ENCODE peak calls at places on chromosomes 3 and 15, in seven cellular contexts. C is GM12878; P is brain microvascular endothelial cell; Q is naive thymus-derived CD4-positive, alpha-beta T cell; J is GM06990; L is GM23248; S is epithelial cell of esophagus. T is an unnamed sample.
A peak's percentile ranks its signal among the peaks of the same experiment; 100 is the strongest.

GRCh38 chr3:142863965-142864924 is 24.6 kb downstream of the PCOLCE2 start:
- DNase-seq in S (peak; percentile 36), Q (no peak), P (no peak), C (no peak), J (no peak), L (peak; percentile 55), T (no peak)

GRCh38 chr15:48868549-48868948 is 9.4 kb upstream of the EID1 start:
- DNase-seq in L (peak; percentile 68), C (no peak), Q (no peak), P (peak; percentile 56), S (peak; percentile 92), J (no peak), T (no peak)

GRCh38 chr3:31810991-31811433 is 170.1 kb downstream of the OSBPL10 start:
- DNase-seq in Q (no peak), C (no peak), J (no peak), L (no peak), S (no peak), P (no peak), T (no peak)

GRCh38 chr3:70726096-70726745 is 413.8 kb upstream of the MDFIC2 start:
- DNase-seq in Q (no peak), P (peak; percentile 20), C (no peak), L (no peak), S (no peak), J (no peak), T (no peak)

GRCh38 chr15:66563566-66564110 is 2.2 kb downstream of the LCTL start:
- DNase-seq in P (no peak), J (no peak), L (no peak), Q (no peak), S (no peak), C (no peak), T (no peak)

GRCh38 chr15:54580643-54581042 is 602.4 kb downstream of the UNC13C start:
- DNase-seq in J (no peak), S (peak; percentile 36), L (no peak), Q (no peak), P (no peak), C (no peak), T (no peak)

GRCh38 chr3:195405646-195406045 is 37.2 kb downstream of the ACAP2 start:
- DNase-seq in Q (no peak), S (no peak), P (no peak), J (no peak), L (no peak), C (no peak), T (no peak)

GRCh38 chr15:93141373-93141790 is 52.4 kb upstream of the RGMA start:
- DNase-seq in P (no peak), L (no peak), Q (no peak), S (no peak), J (no peak), C (no peak), T (no peak)

GRCh38 chr15:48031973-48032372 is 88.8 kb upstream of the SLC24A5 start:
- DNase-seq in P (no peak), S (peak; percentile 34), C (no peak), L (no peak), Q (no peak), J (no peak), T (no peak)

GRCh38 chr3:52355526-52355925 is 39.4 kb downstream of the DNAH1 start:
- DNase-seq in P (no peak), S (no peak), Q (no peak), J (no peak), L (no peak), C (no peak), T (no peak)

GRCh38 chr3:165195226-165195625 is 958 bp downstream of the SLITRK3 start:
- DNase-seq in J (no peak), P (no peak), C (no peak), Q (no peak), S (no peak), L (no peak), T (peak; percentile 20)

GRCh38 chr15:62141643-62142588 is 23.2 kb downstream of the C2CD4B start:
- DNase-seq in L (no peak), C (no peak), P (no peak), Q (no peak), J (no peak), S (no peak), T (no peak)

GRCh38 chr3:172237121-172237742 is 197.9 kb downstream of the FNDC3B start:
- DNase-seq in C (no peak), P (no peak), S (no peak), Q (no peak), J (no peak), L (no peak), T (no peak)

GRCh38 chr3:61371123-61371522 is 119.9 kb upstream of the FHIT start:
- DNase-seq in L (no peak), P (peak; percentile 6), J (no peak), C (no peak), S (peak; percentile 7), Q (no peak), T (no peak)

GRCh38 chr3:193132923-193133463 is 108.0 kb upstream of the PLAAT1 start:
- DNase-seq in J (no peak), S (peak; percentile 29), L (peak; percentile 51), C (no peak), Q (no peak), P (no peak), T (no peak)

GRCh38 chr3:174016186-174016585 is 618.6 kb downstream of the NLGN1 start:
- DNase-seq in L (peak; percentile 92), S (peak; percentile 83), Q (no peak), P (peak; percentile 74), C (no peak), J (no peak), T (no peak)

GRCh38 chr15:57522148-57522547 is 69.6 kb upstream of the MYZAP start:
- DNase-seq in Q (no peak), S (no peak), C (no peak), J (no peak), L (no peak), P (no peak), T (peak; percentile 94)

GRCh38 chr3:170734043-170734736 is 135.8 kb downstream of the RPL22L1 start:
- DNase-seq in C (no peak), J (no peak), S (no peak), Q (no peak), L (peak; percentile 8), P (no peak), T (no peak)

GRCh38 chr3:13146643-13147143 is 73.5 kb upstream of the IQSEC1 start:
- DNase-seq in J (no peak), C (no peak), Q (no peak), S (no peak), P (no peak), L (no peak), T (no peak)

GRCh38 chr3:27415202-27415601 is 46.0 kb upstream of the NEK10 start:
- DNase-seq in C (no peak), P (no peak), Q (no peak), J (no peak), L (no peak), S (no peak), T (no peak)

GRCh38 chr3:69827127-69827526 is 87.9 kb downstream of the MITF start:
- DNase-seq in S (no peak), L (no peak), J (no peak), Q (no peak), P (no peak), C (no peak), T (no peak)

GRCh38 chr3:164984947-164985346 is 93.3 kb downstream of the SI start:
- DNase-seq in S (no peak), L (no peak), Q (no peak), P (no peak), J (no peak), C (no peak), T (no peak)

GRCh38 chr3:48427630-48427962 is 2.3 kb downstream of the PLXNB1 start:
- DNase-seq in P (no peak), Q (no peak), C (no peak), S (no peak), L (no peak), J (no peak), T (peak; percentile 54)
- H3K4me3 ChIP-seq in P (no peak overlapping the region), Q (no peak overlapping the region), C (no peak overlapping the region), S (peak overlapping the region; percentile 71), L (no peak overlapping the region), J (no peak overlapping the region), T (no peak overlapping the region)

DNA sequence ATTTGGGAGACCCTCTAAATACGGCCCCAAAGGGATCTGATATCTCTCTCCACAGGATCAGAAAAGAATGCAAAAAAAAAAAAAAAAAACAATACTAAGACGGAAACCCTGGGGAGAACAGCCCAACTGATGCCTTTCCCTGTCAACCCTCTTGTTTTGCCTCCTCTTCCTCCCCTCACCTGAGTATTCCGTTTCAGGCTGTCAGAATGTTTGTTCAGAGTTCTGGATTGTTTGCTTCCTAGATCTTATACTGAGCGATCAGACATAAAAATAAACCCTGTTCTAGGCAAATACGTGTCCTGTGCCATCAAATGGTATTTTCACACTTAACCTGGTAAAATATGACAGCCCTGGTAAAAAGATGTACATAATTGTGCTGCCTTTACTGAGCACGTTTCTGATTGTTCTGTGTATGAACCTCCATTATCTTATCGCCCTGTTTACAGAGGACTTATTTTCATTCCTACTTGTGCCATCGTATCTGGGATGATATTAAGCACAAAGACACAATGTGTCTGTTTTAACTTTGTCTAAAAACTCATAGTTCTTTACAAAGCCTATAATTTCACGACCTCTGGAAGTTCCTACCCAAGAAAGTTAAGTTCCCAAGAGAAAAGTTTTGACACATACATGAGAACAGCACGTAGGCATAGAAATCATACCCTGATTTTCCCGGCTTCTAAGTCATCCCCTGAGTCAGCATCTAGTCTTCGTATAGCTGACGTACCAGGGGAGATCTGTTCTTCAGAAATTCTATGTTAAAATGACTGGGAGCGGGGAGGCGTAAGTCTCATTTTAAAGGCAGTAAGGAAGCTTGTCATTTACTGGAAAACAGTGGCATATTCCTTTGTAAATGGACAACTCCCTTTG is 856 bp downstream of the ZBTB38 start:
- DNase-seq in J (no peak), P (peak; percentile 79), C (no peak), S (peak; percentile 69), L (peak; percentile 54), Q (no peak), T (no peak)
- H3K4me3 ChIP-seq in J (peak overlapping the region; percentile 62), P (peak overlapping the region; percentile 50), C (peak overlapping the region; percentile 51), S (peak overlapping the region; percentile 43), L (peak overlapping the region; percentile 56), Q (no peak overlapping the region), T (peak overlapping the region; percentile 23)

GRCh38 chr15:68057089-68057488 is 3.0 kb downstream of the PIAS1 start:
- DNase-seq in P (no peak), C (no peak), L (peak; percentile 15), S (no peak), Q (no peak), J (no peak), T (no peak)
- H3K4me3 ChIP-seq in P (no peak overlapping the region), C (peak overlapping the region; percentile 68), L (no peak overlapping the region), S (no peak overlapping the region), Q (no peak overlapping the region), J (peak overlapping the region; percentile 90), T (no peak overlapping the region)

GRCh38 chr15:98868564-98868963 is 139.0 kb downstream of the PGPEP1L start:
- DNase-seq in S (peak; percentile 77), Q (no peak), J (no peak), L (no peak), C (no peak), P (no peak), T (no peak)

GRCh38 chr15:98865397-98866339 is 141.9 kb downstream of the PGPEP1L start:
- DNase-seq in S (peak; percentile 76), P (peak; percentile 61), L (no peak), Q (peak; percentile 72), J (peak; percentile 67), C (no peak), T (peak; percentile 84)

GRCh38 chr15:98863983-98864382 is 143.6 kb downstream of the PGPEP1L start:
- DNase-seq in Q (no peak), P (no peak), C (no peak), L (no peak), J (no peak), S (no peak), T (no peak)

GRCh38 chr15:98870788-98871187 is 136.8 kb downstream of the PGPEP1L start:
- DNase-seq in P (no peak), C (no peak), L (no peak), S (no peak), J (no peak), Q (no peak), T (no peak)

GRCh38 chr15:98866503-98866902 is 141.1 kb downstream of the PGPEP1L start:
- DNase-seq in P (peak; percentile 73), Q (no peak), L (peak; percentile 73), S (no peak), C (no peak), J (no peak), T (no peak)
- H3K4me3 ChIP-seq in P (peak overlapping the region; percentile 26), Q (peak overlapping the region; percentile 83), L (peak overlapping the region; percentile 47), S (no peak overlapping the region), C (no peak overlapping the region), J (peak overlapping the region; percentile 50), T (peak overlapping the region; percentile 5)

T was measured in thyroid gland.